ENCODE peak calls at places on chromosomes 13 and 19, in four cellular contexts. N, P, B and L are unnamed samples.

GRCh38 chr19:4971424-4971793 is 2.5 kb downstream of the KDM4B start:
- DNase-seq in B (peak; percentile 84), N (peak; percentile 88), P (peak; percentile 67), L (no peak)

GRCh38 chr19:8388612-8388958 is 1.6 kb upstream of the RAB11B start:
- DNase-seq in P (no peak), N (no peak), B (no peak), L (no peak)

GRCh38 chr19:1251503-1252220 is 3.3 kb downstream of the MIDN start:
- DNase-seq in N (peak; percentile 96), P (no peak), B (no peak), L (peak; percentile 94)

GRCh38 chr13:41494202-41494601 is 36.9 kb downstream of the RGCC start:
- DNase-seq in P (no peak), B (no peak), N (no peak), L (no peak)

GRCh38 chr13:97274782-97275252 is 52.7 kb downstream of the MBNL2 start:
- DNase-seq in N (no peak), B (no peak), P (no peak), L (no peak)

GRCh38 chr13:109131698-109132257 is 502.4 kb downstream of the MYO16 start:
- DNase-seq in B (no peak), N (no peak), P (no peak), L (no peak)

GRCh38 chr13:35144496-35144895 is 202.4 kb downstream of the NBEA start:
- DNase-seq in N (no peak), B (no peak), P (no peak), L (no peak)

GRCh38 chr13:99505814-99506269 is 4.6 kb downstream of the TM9SF2 start:
- DNase-seq in N (no peak), P (no peak), B (no peak), L (no peak)

GRCh38 chr13:112124100-112124499 is 57.2 kb downstream of the SOX1 start:
- DNase-seq in B (no peak), P (no peak), N (no peak), L (no peak)

GRCh38 chr13:62168891-62169290 is 753.2 kb upstream of the PCDH20 start:
- DNase-seq in B (no peak), N (no peak), P (no peak), L (peak; percentile 38)

GRCh38 chr19:45470147-45471081 is 2.6 kb downstream of the FOSB start:
- DNase-seq in N (peak; percentile 84), P (peak; percentile 61), B (no peak), L (peak; percentile 83)

GRCh38 chr13:90201676-90202425 is 1145.6 kb upstream of the MIR17HG start:
- DNase-seq in P (no peak), B (no peak), N (no peak), L (no peak)

GRCh38 chr13:110131424-110131823 is 175.5 kb downstream of the COL4A1 start:
- DNase-seq in N (no peak), B (no peak), P (no peak), L (no peak)

GRCh38 chr19:2810141-2811091 is 9.3 kb upstream of the ZNF554 start:
- DNase-seq in P (no peak), N (no peak), B (no peak), L (no peak)

GRCh38 chr13:40206241-40207109 is 460.0 kb downstream of the FOXO1 start:
- DNase-seq in N (no peak), P (no peak), B (no peak), L (no peak)

GRCh38 chr13:111559612-111560423 is 239.4 kb downstream of the TEX29 start:
- DNase-seq in B (no peak), N (peak; percentile 62), P (no peak), L (peak; percentile 40)

GRCh38 chr13:37869506-37869755 is 141 bp downstream of the TRPC4 start:
- DNase-seq in B (peak; percentile 40), N (no peak), P (no peak), L (no peak)

GRCh38 chr19:2330632-2331284 is 2.3 kb downstream of the SPPL2B start:
- DNase-seq in B (no peak), N (no peak), P (no peak), L (peak; percentile 75)

GRCh38 chr19:38012944-38013343 is 105.9 kb downstream of the SIPA1L3 start:
- DNase-seq in N (no peak), B (no peak), P (no peak), L (no peak)

GRCh38 chr19:49615861-49616260 is 24.1 kb downstream of the RRAS start:
- DNase-seq in B (no peak), P (no peak), N (no peak), L (no peak)

GRCh38 chr19:3207466-3208242 is 16.8 kb upstream of the CELF5 start:
- DNase-seq in N (no peak), P (peak; percentile 68), B (peak; percentile 77), L (no peak)

GRCh38 chr19:39426170-39426569 is 9.6 kb downstream of the RPS16 start:
- DNase-seq in B (no peak), P (no peak), N (no peak), L (no peak)

GRCh38 chr19:51421229-51422052 is 4.0 kb upstream of the SIGLEC10 start:
- DNase-seq in N (no peak), P (peak; percentile 16), B (peak; percentile 38), L (no peak)

GRCh38 chr19:6551607-6552450 is 21.0 kb downstream of the TNFSF9 start:
- DNase-seq in B (peak; percentile 86), P (peak; percentile 85), N (peak; percentile 90), L (peak; percentile 64)
- TF ChIP-seq CTCF in B (peak; percentile 81), P (peak; percentile 60), N (peak; percentile 67), L (no peak)

DNA sequence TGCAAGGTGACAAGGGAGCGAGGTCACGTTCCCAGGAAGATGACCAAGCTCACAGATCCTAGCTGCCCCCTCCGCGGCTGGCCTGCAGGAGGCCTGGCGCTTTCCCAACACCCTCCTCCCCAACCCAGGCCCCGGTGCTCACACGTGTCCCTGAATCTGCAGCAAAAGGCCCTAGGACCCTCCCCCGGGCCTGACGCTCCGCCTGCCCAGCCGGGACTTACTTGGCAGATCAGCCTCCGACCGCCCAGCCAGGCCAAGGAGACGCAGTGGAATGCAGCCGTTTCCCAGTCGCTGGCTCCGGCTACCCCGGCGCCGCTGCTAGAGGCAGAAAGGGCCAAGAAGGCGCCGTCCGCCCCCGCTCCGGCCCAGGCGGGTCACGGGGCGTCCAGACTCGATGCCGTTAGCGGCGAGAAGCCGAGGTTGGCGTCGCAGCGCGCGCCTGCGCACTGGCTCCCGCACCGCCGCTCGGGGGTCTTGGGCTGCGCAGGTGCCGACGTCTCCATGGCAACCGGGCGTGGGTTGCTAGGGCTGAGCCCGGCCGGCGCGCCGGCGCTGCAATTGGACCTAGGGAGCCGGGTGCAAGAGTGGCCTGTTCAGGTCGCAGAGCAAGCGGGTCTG is at the start of gene PNMA8A:
- DNase-seq in B (peak; percentile 95), N (peak; percentile 74), P (peak; percentile 92), L (peak; percentile 95)
- TF ChIP-seq CTCF in B (no peak), N (no peak), P (no peak), L (no peak)

DNA sequence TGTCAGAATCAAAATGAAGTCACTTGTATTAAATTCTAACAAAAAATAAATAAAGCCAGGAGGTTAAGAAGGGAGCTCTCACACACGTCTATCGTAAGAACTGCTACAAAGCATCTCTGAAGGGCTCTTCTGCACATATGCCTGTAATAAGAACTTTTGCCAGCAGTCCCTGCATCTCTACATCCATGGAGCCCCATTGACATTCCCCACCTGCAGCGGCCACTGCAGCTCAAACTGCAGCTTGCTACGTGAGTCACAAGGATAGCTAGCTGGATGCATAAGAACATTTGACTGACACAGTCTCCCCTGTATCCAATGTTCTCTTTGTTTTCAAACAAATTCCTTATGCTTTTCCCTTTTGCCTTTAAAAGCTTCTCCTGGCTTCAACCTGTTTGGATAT is 68.3 kb downstream of the DNAJC3 start:
- DNase-seq in P (no peak), B (peak; percentile 56), N (no peak), L (no peak)
- TF ChIP-seq CTCF in P (no peak), B (no peak), N (no peak), L (no peak)

DNA sequence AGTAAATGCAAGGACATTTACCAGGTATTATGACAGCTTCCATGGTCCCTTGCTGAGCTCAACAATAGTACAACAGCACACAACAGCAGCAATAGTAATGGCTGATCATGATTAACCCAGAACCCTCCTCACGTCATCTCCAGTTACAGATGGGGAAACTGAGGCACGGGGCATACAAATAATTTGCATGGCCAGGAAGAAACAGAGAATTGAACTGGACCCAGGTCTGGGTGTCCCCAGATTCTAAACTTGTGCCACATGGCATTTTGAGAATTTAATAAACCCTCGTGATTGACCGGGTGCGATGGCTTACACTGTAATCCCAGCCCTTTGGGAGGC is 7.2 kb downstream of the MAST3 start:
- DNase-seq in P (no peak), N (no peak), B (no peak), L (no peak)
- TF ChIP-seq CTCF in P (no peak), N (no peak), B (no peak), L (no peak)

DNA sequence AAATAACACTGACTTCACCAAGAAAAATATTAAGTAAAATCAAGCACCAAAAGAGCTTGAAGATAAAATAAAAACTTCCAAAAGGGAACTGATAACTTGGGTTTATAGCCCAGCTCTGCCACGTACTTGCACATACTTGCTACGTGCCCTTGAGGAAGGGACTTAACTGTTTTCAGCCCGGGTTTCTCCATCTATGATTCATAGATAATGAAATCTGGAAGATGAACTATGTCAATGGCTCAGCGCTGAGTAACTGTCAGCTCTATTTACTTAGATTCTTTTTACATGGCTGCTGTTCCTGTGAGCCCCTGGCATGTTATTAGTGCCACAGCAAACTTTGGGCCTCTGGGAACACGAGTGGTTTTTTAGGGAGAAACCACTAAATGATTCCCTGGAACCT is 9.6 kb upstream of the ZC3H13 start:
- DNase-seq in P (no peak), N (no peak), B (no peak), L (no peak)
- TF ChIP-seq CTCF in P (no peak), N (no peak), B (no peak), L (no peak)

GRCh38 chr13:23806874-23807522 is 82.2 kb downstream of the MIPEP start:
- DNase-seq in N (no peak), P (no peak), B (no peak), L (no peak)

GRCh38 chr13:23808803-23809202 is 80.4 kb downstream of the MIPEP start:
- DNase-seq in N (no peak), P (no peak), B (no peak), L (no peak)

GRCh38 chr13:23813635-23814034 is 75.6 kb downstream of the MIPEP start:
- DNase-seq in P (no peak), N (no peak), B (no peak), L (no peak)

GRCh38 chr13:23811366-23812027 is 77.7 kb downstream of the MIPEP start:
- DNase-seq in B (no peak), N (no peak), P (no peak), L (no peak)

GRCh38 chr13:23810842-23811241 is 78.4 kb downstream of the MIPEP start:
- DNase-seq in B (no peak), P (no peak), N (no peak), L (no peak)
- TF ChIP-seq CTCF in B (peak; percentile 52), P (no peak), N (peak; percentile 36), L (no peak)

GRCh38 chr13:72696590-72696989 is 30.8 kb downstream of the MZT1 start:
- DNase-seq in P (no peak), N (no peak), B (no peak), L (no peak)
- TF ChIP-seq CTCF in P (peak; percentile 39), N (no peak), B (no peak), L (peak; percentile 38)